ENCODE peak calls at places on chromosomes 12 and 14, in eight cellular contexts. One of them, this sample, is unnamed.

GRCh38 chr12:79658221-79658620 is 32.5 kb downstream of the PAWR start:
- DNase-seq in fibroblast of gingiva: peak
- DNase-seq in CD8-positive, alpha-beta T cell: no peak
- DNase-seq in GM10248: no peak
- DNase-seq in Kasumi-1: no peak
- DNase-seq in activated CD4-positive, alpha-beta T cell treated with anti-CD3 and anti-CD28 coated beads, Interleukin-2, amount 50 U/mL, for 24 hours: no peak
- DNase-seq in progenitor cell of endocrine pancreas: no peak
- DNase-seq in NCI-H1417 treated with DMSO at 0.1 percent for 48 hours: no peak
- DNase-seq in this sample: peak

GRCh38 chr14:89672636-89673279 is 255.7 kb upstream of the FOXN3 start:
- DNase-seq in fibroblast of gingiva: no peak
- DNase-seq in CD8-positive, alpha-beta T cell: no peak
- DNase-seq in GM10248: no peak
- DNase-seq in Kasumi-1: peak
- DNase-seq in activated CD4-positive, alpha-beta T cell treated with anti-CD3 and anti-CD28 coated beads, Interleukin-2, amount 50 U/mL, for 24 hours: no peak
- DNase-seq in progenitor cell of endocrine pancreas: no peak
- DNase-seq in NCI-H1417 treated with DMSO at 0.1 percent for 48 hours: no peak
- DNase-seq in this sample: no peak

GRCh38 chr12:3225796-3226180 is 148.6 kb downstream of the TSPAN9 start:
- DNase-seq in fibroblast of gingiva: no peak
- DNase-seq in CD8-positive, alpha-beta T cell: no peak
- DNase-seq in GM10248: no peak
- DNase-seq in Kasumi-1: no peak
- DNase-seq in activated CD4-positive, alpha-beta T cell treated with anti-CD3 and anti-CD28 coated beads, Interleukin-2, amount 50 U/mL, for 24 hours: no peak
- DNase-seq in progenitor cell of endocrine pancreas: no peak
- DNase-seq in NCI-H1417 treated with DMSO at 0.1 percent for 48 hours: no peak
- DNase-seq in this sample: no peak

GRCh38 chr14:54935100-54935499 is 32.5 kb upstream of the GCH1 start:
- DNase-seq in fibroblast of gingiva: no peak
- DNase-seq in CD8-positive, alpha-beta T cell: no peak
- DNase-seq in GM10248: no peak
- DNase-seq in Kasumi-1: no peak
- DNase-seq in activated CD4-positive, alpha-beta T cell treated with anti-CD3 and anti-CD28 coated beads, Interleukin-2, amount 50 U/mL, for 24 hours: no peak
- DNase-seq in progenitor cell of endocrine pancreas: no peak
- DNase-seq in NCI-H1417 treated with DMSO at 0.1 percent for 48 hours: no peak
- DNase-seq in this sample: no peak

GRCh38 chr12:78034025-78034424 is 203.3 kb downstream of the NAV3 start:
- DNase-seq in fibroblast of gingiva: peak
- DNase-seq in CD8-positive, alpha-beta T cell: no peak
- DNase-seq in GM10248: no peak
- DNase-seq in Kasumi-1: peak
- DNase-seq in activated CD4-positive, alpha-beta T cell treated with anti-CD3 and anti-CD28 coated beads, Interleukin-2, amount 50 U/mL, for 24 hours: no peak
- DNase-seq in progenitor cell of endocrine pancreas: no peak
- DNase-seq in NCI-H1417 treated with DMSO at 0.1 percent for 48 hours: no peak
- DNase-seq in this sample: peak

GRCh38 chr12:92898755-92899154 is 30.3 kb downstream of the EEA1 start:
- DNase-seq in fibroblast of gingiva: no peak
- DNase-seq in CD8-positive, alpha-beta T cell: no peak
- DNase-seq in GM10248: no peak
- DNase-seq in Kasumi-1: no peak
- DNase-seq in activated CD4-positive, alpha-beta T cell treated with anti-CD3 and anti-CD28 coated beads, Interleukin-2, amount 50 U/mL, for 24 hours: no peak
- DNase-seq in progenitor cell of endocrine pancreas: no peak
- DNase-seq in NCI-H1417 treated with DMSO at 0.1 percent for 48 hours: no peak
- DNase-seq in this sample: peak

GRCh38 chr14:90543876-90544275 is 147.0 kb downstream of the CALM1 start:
- DNase-seq in fibroblast of gingiva: no peak
- DNase-seq in CD8-positive, alpha-beta T cell: no peak
- DNase-seq in GM10248: no peak
- DNase-seq in Kasumi-1: no peak
- DNase-seq in activated CD4-positive, alpha-beta T cell treated with anti-CD3 and anti-CD28 coated beads, Interleukin-2, amount 50 U/mL, for 24 hours: no peak
- DNase-seq in progenitor cell of endocrine pancreas: no peak
- DNase-seq in NCI-H1417 treated with DMSO at 0.1 percent for 48 hours: no peak
- DNase-seq in this sample: no peak

GRCh38 chr14:102544745-102545460 is 35.3 kb upstream of the ANKRD9 start:
- DNase-seq in fibroblast of gingiva: no peak
- DNase-seq in CD8-positive, alpha-beta T cell: peak
- DNase-seq in GM10248: no peak
- DNase-seq in Kasumi-1: no peak
- DNase-seq in activated CD4-positive, alpha-beta T cell treated with anti-CD3 and anti-CD28 coated beads, Interleukin-2, amount 50 U/mL, for 24 hours: no peak
- DNase-seq in progenitor cell of endocrine pancreas: no peak
- DNase-seq in NCI-H1417 treated with DMSO at 0.1 percent for 48 hours: no peak
- DNase-seq in this sample: no peak

GRCh38 chr12:107467716-107468115 is 217.9 kb upstream of the PWP1 start:
- DNase-seq in fibroblast of gingiva: no peak
- DNase-seq in CD8-positive, alpha-beta T cell: no peak
- DNase-seq in GM10248: no peak
- DNase-seq in Kasumi-1: no peak
- DNase-seq in activated CD4-positive, alpha-beta T cell treated with anti-CD3 and anti-CD28 coated beads, Interleukin-2, amount 50 U/mL, for 24 hours: no peak
- DNase-seq in progenitor cell of endocrine pancreas: no peak
- DNase-seq in NCI-H1417 treated with DMSO at 0.1 percent for 48 hours: no peak
- DNase-seq in this sample: no peak

GRCh38 chr12:19847294-19848059 is 408.2 kb downstream of the AEBP2 start:
- DNase-seq in fibroblast of gingiva: no peak
- DNase-seq in CD8-positive, alpha-beta T cell: no peak
- DNase-seq in GM10248: no peak
- DNase-seq in Kasumi-1: peak
- DNase-seq in activated CD4-positive, alpha-beta T cell treated with anti-CD3 and anti-CD28 coated beads, Interleukin-2, amount 50 U/mL, for 24 hours: no peak
- DNase-seq in progenitor cell of endocrine pancreas: no peak
- DNase-seq in NCI-H1417 treated with DMSO at 0.1 percent for 48 hours: no peak
- DNase-seq in this sample: no peak

GRCh38 chr14:94823556-94824341 is 53.8 kb upstream of the GSC start:
- DNase-seq in fibroblast of gingiva: no peak
- DNase-seq in CD8-positive, alpha-beta T cell: no peak
- DNase-seq in GM10248: no peak
- DNase-seq in Kasumi-1: no peak
- DNase-seq in activated CD4-positive, alpha-beta T cell treated with anti-CD3 and anti-CD28 coated beads, Interleukin-2, amount 50 U/mL, for 24 hours: no peak
- DNase-seq in progenitor cell of endocrine pancreas: no peak
- DNase-seq in NCI-H1417 treated with DMSO at 0.1 percent for 48 hours: no peak
- DNase-seq in this sample: no peak

GRCh38 chr12:11916113-11916512 is 154.6 kb upstream of the BCL2L14 start:
- DNase-seq in fibroblast of gingiva: no peak
- DNase-seq in CD8-positive, alpha-beta T cell: no peak
- DNase-seq in GM10248: no peak
- DNase-seq in Kasumi-1: no peak
- DNase-seq in activated CD4-positive, alpha-beta T cell treated with anti-CD3 and anti-CD28 coated beads, Interleukin-2, amount 50 U/mL, for 24 hours: no peak
- DNase-seq in progenitor cell of endocrine pancreas: no peak
- DNase-seq in NCI-H1417 treated with DMSO at 0.1 percent for 48 hours: no peak
- DNase-seq in this sample: no peak

GRCh38 chr14:89444044-89444443 is 27.0 kb upstream of the FOXN3 start:
- DNase-seq in fibroblast of gingiva: no peak
- DNase-seq in CD8-positive, alpha-beta T cell: no peak
- DNase-seq in GM10248: peak
- DNase-seq in Kasumi-1: no peak
- DNase-seq in activated CD4-positive, alpha-beta T cell treated with anti-CD3 and anti-CD28 coated beads, Interleukin-2, amount 50 U/mL, for 24 hours: peak
- DNase-seq in progenitor cell of endocrine pancreas: no peak
- DNase-seq in NCI-H1417 treated with DMSO at 0.1 percent for 48 hours: no peak
- DNase-seq in this sample: peak

This sample was measured in foreskin fibroblast.